ENCODE peak calls at places on chromosomes 4 and X, in four cellular contexts. P, K, V and R are unnamed samples.

GRCh38 chrX:101682723-101683122 is 23.1 kb upstream of the ARMCX2 start:
- DNase-seq in K (no peak), V (no peak), P (peak; percentile 57), R (no peak)

GRCh38 chr4:57131849-57132745 is 21.9 kb upstream of the IGFBP7 start:
- DNase-seq in K (peak; percentile 82), P (peak; percentile 22), V (no peak), R (no peak)

GRCh38 chr4:37825943-37826281 is 574 bp upstream of the PGM2 start:
- DNase-seq in K (no peak), V (no peak), P (no peak), R (peak; percentile 27)

GRCh38 chr4:108166038-108166437 is 2.7 kb downstream of the LEF1 start:
- DNase-seq in P (no peak), V (no peak), K (no peak), R (no peak)

GRCh38 chrX:56068274-56068758 is 163.8 kb upstream of the KLF8 start:
- DNase-seq in K (no peak), V (no peak), P (no peak), R (no peak)

GRCh38 chrX:101383679-101384078 is 2.3 kb downstream of the BTK start:
- DNase-seq in P (no peak), K (no peak), V (no peak), R (no peak)

GRCh38 chrX:47091149-47091775 is 13.0 kb downstream of the RGN start:
- DNase-seq in P (no peak), V (no peak), K (no peak), R (no peak)

GRCh38 chr4:6761540-6762243 is 20.8 kb upstream of the KIAA0232 start:
- DNase-seq in K (peak; percentile 87), V (no peak), P (no peak), R (no peak)

GRCh38 chr4:144894525-144894924 is 203.5 kb downstream of the ANAPC10 start:
- DNase-seq in K (no peak), V (no peak), P (no peak), R (no peak)

GRCh38 chr4:42357325-42357724 is 40.0 kb upstream of the SHISA3 start:
- DNase-seq in P (no peak), V (no peak), K (no peak), R (no peak)

GRCh38 chr4:31081375-31081774 is 361.2 kb downstream of the PCDH7 start:
- DNase-seq in V (no peak), P (no peak), K (no peak), R (no peak)

GRCh38 chr4:10018818-10019438 is 2.4 kb downstream of the SLC2A9 start:
- DNase-seq in K (peak; percentile 98), P (peak; percentile 96), V (peak; percentile 79), R (peak; percentile 95)

GRCh38 chrX:53184836-53185235 is 40.2 kb downstream of the KDM5C start:
- DNase-seq in V (no peak), P (peak; percentile 14), K (peak; percentile 29), R (no peak)

GRCh38 chrX:39823848-39824247 is 273.9 kb downstream of the BCOR start:
- DNase-seq in K (no peak), P (no peak), V (no peak), R (no peak)

GRCh38 chr4:3878678-3879077 is 112.5 kb downstream of the ADRA2C start:
- DNase-seq in P (no peak), V (no peak), K (no peak), R (no peak)

GRCh38 chrX:9286234-9286633 is 178.6 kb upstream of the TBL1X start:
- DNase-seq in V (no peak), K (no peak), P (no peak), R (no peak)

GRCh38 chr4:10347281-10347795 is 109.9 kb downstream of the ZNF518B start:
- DNase-seq in P (no peak), K (no peak), V (no peak), R (no peak)

GRCh38 chr4:176492648-176493302 is 173.0 kb downstream of the SPCS3 start:
- DNase-seq in V (no peak), K (no peak), P (no peak), R (no peak)

GRCh38 chrX:42714981-42715688 is 62.8 kb downstream of the PPP1R2C start:
- DNase-seq in V (peak; percentile 23), P (peak; percentile 79), K (peak; percentile 52), R (peak; percentile 89)

GRCh38 chr4:48924416-48924815 is 17.8 kb upstream of the OCIAD2 start:
- DNase-seq in V (no peak), P (no peak), K (no peak), R (no peak)
- H3K79me2 ChIP-seq in V (no peaks in the 10 kb centered on the region), P (no peaks in the 10 kb centered on the region), K (no peaks in the 10 kb centered on the region), R (no peaks in the 10 kb centered on the region)

GRCh38 chr4:14856927-14857220 is 145.4 kb upstream of the CPEB2 start:
- DNase-seq in K (no peak), V (no peak), P (no peak), R (no peak)

GRCh38 chr4:14856076-14856926 is 146.0 kb upstream of the CPEB2 start:
- DNase-seq in K (peak; percentile 69), V (peak; percentile 27), P (peak; percentile 80), R (no peak)

GRCh38 chr4:14855719-14856075 is 146.6 kb upstream of the CPEB2 start:
- DNase-seq in V (no peak), K (no peak), P (no peak), R (no peak)

GRCh38 chr4:14857986-14858385 is 144.3 kb upstream of the CPEB2 start:
- DNase-seq in V (no peak), K (no peak), P (no peak), R (no peak)

GRCh38 chr4:14857475-14857874 is 144.8 kb upstream of the CPEB2 start:
- DNase-seq in P (no peak), V (no peak), K (no peak), R (no peak)
- H4K8ac ChIP-seq in P (no peak overlapping the region), V (no peak overlapping the region), K (no peak overlapping the region), R (no peak overlapping the region)

DNA sequence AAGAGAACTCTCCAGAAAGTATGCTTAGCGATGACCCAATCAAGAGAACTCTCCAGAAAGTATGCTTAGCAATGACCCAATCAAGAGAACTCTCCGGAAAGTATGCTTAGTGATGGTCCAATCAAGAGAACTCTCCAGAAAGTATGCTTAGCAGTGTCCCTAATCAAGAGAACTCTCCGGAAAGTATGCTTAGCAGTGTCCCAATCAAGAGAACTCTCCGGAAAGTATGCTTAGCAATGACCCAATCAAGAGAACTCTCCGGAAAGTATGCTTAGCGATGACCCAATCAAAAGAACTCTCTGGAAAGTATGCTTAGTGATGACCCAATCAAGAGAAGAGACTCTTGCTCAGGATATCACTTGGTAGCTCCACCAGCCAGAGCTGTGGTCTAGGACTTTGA is 92.5 kb downstream of the AFAP1 start:
- DNase-seq in P (no peak), V (no peak), K (peak; percentile 87), R (no peak)
- H3K79me2 ChIP-seq in P (peaks cover 3% of the 10 kb centered on the region), V (no peaks in the 10 kb centered on the region), K (peaks cover 8% of the 10 kb centered on the region), R (no peaks in the 10 kb centered on the region)

GRCh38 chrX:153903238-153903980 is 1.1 kb upstream of the AVPR2 start:
- DNase-seq in K (no peak), V (no peak), P (no peak), R (peak; percentile 24)

GRCh38 chrX:153906126-153906917 is 1.8 kb downstream of the AVPR2 start:
- DNase-seq in K (no peak), V (no peak), P (no peak), R (no peak)

GRCh38 chrX:153905481-153906095 is 1.1 kb downstream of the AVPR2 start:
- DNase-seq in V (no peak), K (no peak), P (no peak), R (no peak)

GRCh38 chrX:153902388-153902787 is 2.1 kb upstream of the AVPR2 start:
- DNase-seq in V (no peak), P (no peak), K (no peak), R (no peak)

DNA sequence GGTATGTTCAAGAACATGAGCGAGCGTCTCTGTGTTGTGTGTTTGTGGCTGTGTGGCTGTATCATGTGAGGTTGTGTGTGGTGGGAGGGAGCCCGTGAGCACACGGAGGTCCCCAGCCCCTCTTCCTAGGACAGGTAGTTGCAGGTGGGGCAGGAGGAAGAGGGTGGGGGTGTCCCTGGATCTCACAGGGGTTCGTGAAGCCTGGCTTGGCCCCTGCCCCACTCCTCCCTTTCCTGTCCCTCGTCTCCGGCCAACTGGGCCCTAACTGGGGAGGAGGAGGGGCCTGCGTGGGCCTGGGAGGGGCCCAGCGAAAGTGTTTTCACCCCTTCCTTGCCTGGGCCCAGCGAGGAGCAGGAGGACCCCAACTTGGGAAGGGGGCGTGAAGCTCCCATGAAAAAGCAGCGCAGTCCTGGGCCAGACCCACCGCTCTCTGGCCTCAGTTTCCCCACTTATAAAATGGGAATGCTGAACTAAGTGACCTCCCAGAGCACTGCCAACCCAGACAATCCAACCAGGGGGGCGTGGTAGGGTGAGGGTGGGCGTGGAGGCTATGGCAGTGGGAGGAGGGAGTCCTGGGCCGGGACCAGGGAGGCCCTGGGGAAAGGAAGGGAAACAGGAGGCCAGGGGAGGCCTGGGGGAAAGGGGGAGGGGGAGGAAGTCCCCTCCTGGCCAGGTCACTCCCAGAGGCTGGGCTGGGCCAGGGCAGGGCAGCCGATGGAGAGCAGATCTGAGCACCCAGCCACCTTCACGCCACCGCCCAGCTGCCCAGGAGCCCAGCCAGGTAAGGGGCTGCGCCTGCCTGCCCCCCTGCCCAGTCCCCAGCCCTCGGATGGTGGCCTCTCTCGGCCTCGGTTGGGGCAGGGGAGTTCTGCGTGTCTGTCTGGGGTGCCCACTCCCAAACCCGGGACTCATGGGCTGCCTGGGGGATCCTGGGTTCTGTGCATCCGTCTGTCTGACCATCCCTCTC is at the start of gene AVPR2:
- DNase-seq in V (no peak), P (no peak), K (no peak), R (peak; percentile 44)
- H4K8ac ChIP-seq in V (no peak within 1 kb of the TSS), P (no peak within 1 kb of the TSS), K (no peak within 1 kb of the TSS), R (no peak within 1 kb of the TSS)

GRCh38 chr4:1347410-1347864 is 429 bp downstream of the UVSSA start:
- DNase-seq in K (peak; percentile 83), P (peak; percentile 82), V (no peak), R (peak; percentile 65)
- H3K79me2 ChIP-seq in K (peaks cover 11% of the 10 kb centered on the region), P (no peaks in the 10 kb centered on the region), V (peaks cover 9% of the 10 kb centered on the region), R (no peaks in the 10 kb centered on the region)